ENCODE peak calls at places on chromosomes 1 and 21, in seven cellular contexts. I, O, A, P, S, M and G are unnamed samples.

GRCh38 chr1:218679391-218679790 is 334.3 kb downstream of the TGFB2 start:
- DNase-seq in I (no peak), M (peak; percentile 60), A (peak; percentile 55), S (no peak), O (no peak), P (no peak), G (peak; percentile 50)

GRCh38 chr1:234848972-234849641 is 239.1 kb upstream of the IRF2BP2 start:
- DNase-seq in S (no peak), P (no peak), O (peak; percentile 71), A (peak; percentile 49), I (no peak), M (peak; percentile 97), G (peak; percentile 57)

GRCh38 chr1:178953034-178953433 is 72.7 kb upstream of the FAM20B start:
- DNase-seq in S (peak; percentile 43), A (no peak), O (no peak), P (no peak), M (no peak), I (no peak), G (no peak)

GRCh38 chr21:34967509-34968289 is 81.4 kb downstream of the RUNX1 start:
- DNase-seq in P (no peak), O (peak; percentile 34), A (peak; percentile 76), M (no peak), S (no peak), I (no peak), G (peak; percentile 19)

GRCh38 chr1:9198538-9199361 is 35.8 kb upstream of the H6PD start:
- DNase-seq in A (no peak), I (no peak), P (peak; percentile 79), S (no peak), M (peak; percentile 59), O (peak; percentile 44), G (no peak)

GRCh38 chr1:15804060-15804459 is 3.4 kb downstream of the UQCRHL start:
- DNase-seq in S (no peak), O (no peak), I (no peak), M (no peak), A (no peak), P (no peak), G (no peak)

GRCh38 chr1:162564762-162565218 is 3.3 kb downstream of the UAP1 start:
- DNase-seq in P (no peak), S (no peak), I (no peak), M (peak; percentile 29), O (peak; percentile 30), A (peak; percentile 18), G (no peak)

GRCh38 chr1:153563991-153564390 is 1.7 kb downstream of the S100A2 start:
- DNase-seq in P (no peak), O (no peak), S (no peak), A (peak; percentile 15), I (no peak), M (no peak), G (no peak)

GRCh38 chr1:183277821-183278735 is 92.0 kb downstream of the LAMC2 start:
- DNase-seq in I (no peak), P (no peak), A (peak; percentile 84), S (no peak), O (peak; percentile 82), M (peak; percentile 82), G (peak; percentile 68)

GRCh38 chr1:171740987-171741871 is 636 bp downstream of the VAMP4 start:
- DNase-seq in M (peak; percentile 31), I (no peak), P (peak; percentile 36), S (peak; percentile 25), A (peak; percentile 42), O (peak; percentile 53), G (peak; percentile 29)
- TF ChIP-seq CTCF in M (no peak), I (no peak), P (no peak), S (no peak), A (no peak), O (no peak), G (peak; percentile 36)

GRCh38 chr1:230222678-230223077 is 155.6 kb downstream of the GALNT2 start:
- DNase-seq in I (no peak), M (no peak), S (no peak), O (peak; percentile 59), P (no peak), A (no peak), G (no peak)
- TF ChIP-seq CTCF in I (no peak), M (peak; percentile 21), S (no peak), O (peak; percentile 33), P (no peak), A (no peak), G (peak; percentile 11)

DNA sequence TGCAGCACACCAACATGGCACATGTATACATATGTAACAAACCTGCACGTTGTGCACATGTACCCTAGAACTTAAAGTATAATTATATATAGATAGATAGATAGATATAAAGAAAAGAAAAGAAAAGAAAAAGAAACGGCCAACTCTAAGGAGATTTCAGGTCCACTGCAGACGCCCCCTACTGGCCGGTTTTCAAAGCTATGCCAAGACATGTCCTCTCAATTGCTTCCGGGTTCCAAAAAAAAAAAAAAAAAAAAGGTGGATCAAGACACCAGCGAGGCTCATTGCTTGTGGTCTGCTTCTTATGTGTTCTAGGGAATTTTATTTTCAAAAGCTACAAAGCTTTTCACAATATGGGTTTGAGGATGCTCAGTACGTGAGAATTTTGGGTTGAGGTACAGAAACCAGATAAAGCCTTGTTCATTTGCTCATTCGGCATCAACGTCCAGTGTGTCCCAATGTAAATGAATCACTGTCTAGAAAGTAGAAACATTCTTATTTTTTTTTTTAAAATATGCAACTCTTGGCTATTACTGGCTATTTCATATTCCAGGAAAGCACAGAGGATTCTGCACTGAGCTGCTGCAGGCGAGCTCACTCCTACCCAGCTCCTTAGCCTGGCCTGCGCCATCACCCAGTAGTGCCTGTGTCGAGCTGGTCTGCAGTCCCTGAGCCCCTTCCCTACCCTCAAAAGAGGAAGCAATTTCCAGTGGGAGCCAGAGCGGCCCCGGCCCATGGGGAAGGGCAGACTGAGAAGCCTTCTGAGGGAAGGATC is 643.0 kb downstream of the KIF26B start:
- DNase-seq in A (no peak), S (no peak), M (peak; percentile 46), O (peak; percentile 69), I (no peak), P (no peak), G (no peak)
- TF ChIP-seq CTCF in A (peak; percentile 13), S (peak; percentile 15), M (peak; percentile 43), O (peak; percentile 32), I (no peak), P (no peak), G (peak; percentile 42)

GRCh38 chr1:1264868-1265272 is 8.8 kb downstream of the UBE2J2 start:
- DNase-seq in P (no peak), O (peak; percentile 99), I (no peak), A (peak; percentile 96), M (peak; percentile 98), S (no peak), G (peak; percentile 99)
- TF ChIP-seq CTCF in P (no peak), O (peak; percentile 63), I (no peak), A (peak; percentile 41), M (peak; percentile 60), S (no peak), G (peak; percentile 81)

DNA sequence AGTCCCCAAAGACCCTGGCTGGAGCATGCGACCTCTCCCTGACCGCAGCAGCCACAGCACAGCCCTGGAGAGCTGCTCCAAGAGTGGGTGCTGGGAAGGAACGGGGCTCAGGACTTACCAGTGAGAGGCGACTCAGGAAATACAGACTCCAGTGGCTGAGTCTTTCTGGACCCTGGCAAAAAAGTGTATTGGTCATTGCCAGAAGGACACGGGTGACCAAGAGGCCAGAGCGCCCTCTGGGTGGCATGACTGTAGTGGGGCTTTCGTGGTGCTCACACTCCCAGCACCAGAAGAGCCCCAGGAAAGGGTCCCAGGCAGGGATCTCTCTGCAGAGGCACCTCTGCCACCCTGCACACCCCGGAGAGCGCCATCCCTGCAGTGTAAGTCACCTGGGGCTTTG is 8.9 kb upstream of the PRDM16 start:
- DNase-seq in O (no peak), M (no peak), S (no peak), A (no peak), P (no peak), I (peak; percentile 9), G (no peak)
- TF ChIP-seq CTCF in O (no peak), M (no peak), S (no peak), A (no peak), P (no peak), I (no peak), G (no peak)

GRCh38 chr1:100457683-100458082 is 80.3 kb upstream of the GPR88 start:
- DNase-seq in S (no peak), O (no peak), M (no peak), A (no peak), P (no peak), I (no peak), G (no peak)

GRCh38 chr1:100456880-100457279 is 81.1 kb upstream of the GPR88 start:
- DNase-seq in I (no peak), A (peak; percentile 41), M (peak; percentile 68), P (no peak), S (no peak), O (peak; percentile 25), G (no peak)

GRCh38 chr1:100452641-100453040 is 85.3 kb upstream of the GPR88 start:
- DNase-seq in S (no peak), A (peak; percentile 33), M (peak; percentile 50), I (no peak), P (no peak), O (peak; percentile 5), G (no peak)

GRCh38 chr1:100458925-100459814 is 78.8 kb upstream of the GPR88 start:
- DNase-seq in P (peak; percentile 78), I (peak; percentile 39), S (peak; percentile 69), A (peak; percentile 80), O (peak; percentile 89), M (peak; percentile 72), G (peak; percentile 51)

DNA sequence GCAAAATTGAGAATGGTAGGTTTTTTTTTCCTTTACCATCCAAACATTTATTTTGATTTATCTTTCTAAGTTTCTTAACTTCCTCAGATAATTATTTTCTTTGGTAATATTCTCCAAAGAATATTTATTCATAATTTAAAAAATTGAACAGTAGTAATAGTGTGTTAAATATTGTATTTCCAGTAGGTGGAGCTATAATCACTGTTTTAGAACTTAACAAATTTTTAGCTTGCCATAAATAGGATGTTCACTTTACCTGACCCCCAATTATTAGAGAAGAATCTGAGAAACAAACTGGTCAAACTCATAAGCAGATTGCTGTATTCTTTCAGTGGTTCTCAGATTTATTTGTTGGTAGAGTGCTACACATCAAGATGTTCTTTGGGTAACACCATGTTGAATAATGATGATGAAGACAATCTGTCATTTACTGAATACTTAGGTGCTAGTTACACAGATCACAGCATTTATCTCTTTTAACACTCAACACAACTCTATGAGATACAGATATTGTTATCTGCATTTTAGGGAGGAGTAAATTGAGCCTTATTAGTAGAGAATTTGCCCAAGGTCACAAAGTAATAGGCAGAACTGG is 82.4 kb upstream of the GPR88 start:
- DNase-seq in M (no peak), S (no peak), O (peak; percentile 23), I (no peak), P (no peak), A (peak; percentile 14), G (no peak)
- TF ChIP-seq CTCF in M (peak; percentile 18), S (peak; percentile 65), O (peak; percentile 35), I (no peak), P (peak; percentile 42), A (peak; percentile 20), G (peak; percentile 60)

GRCh38 chr21:42239973-42240372 is 21.0 kb downstream of the ABCG1 start:
- DNase-seq in A (no peak), P (no peak), M (no peak), O (no peak), S (peak; percentile 2), I (no peak), G (no peak)
- TF ChIP-seq CTCF in A (no peak), P (no peak), M (no peak), O (no peak), S (no peak), I (no peak), G (no peak)